ENCODE peak calls at places on chromosome 3, in seven cellular contexts. I is uterus, A is breast epithelium, N is endothelial cell of umbilical vein, V is HCT116, Y is sigmoid colon, O is ovary. H is an unnamed sample.

GRCh38 chr3:122858373-122858772 is 63.5 kb downstream of the SLC49A4 start:
- DNase-seq in I (no peak), A (no peak), N (peak; percentile 45), V (peak; percentile 15), Y (no peak), O (no peak), H (no peak)

GRCh38 chr3:126100216-126100615 is 16.3 kb upstream of the SLC41A3 start:
- DNase-seq in I (no peak), A (no peak), N (no peak), V (no peak), Y (peak; percentile 39), O (no peak), H (peak; percentile 86)

GRCh38 chr3:129558772-129559564 is 16.0 kb downstream of the H1-8 start:
- DNase-seq in I (no peak), A (no peak), N (peak; percentile 52), V (no peak), Y (no peak), O (no peak), H (no peak)

GRCh38 chr3:132008841-132009638 is 25.8 kb downstream of the CPNE4 start:
- DNase-seq in I (no peak), A (no peak), N (no peak), V (no peak), Y (no peak), O (no peak), H (no peak)

GRCh38 chr3:23880703-23881339 is 36.0 kb downstream of the NKIRAS1 start:
- DNase-seq in I (no peak), A (no peak), N (peak; percentile 74), V (no peak), Y (no peak), O (no peak), H (no peak)

GRCh38 chr3:171013822-171014748 is 12.4 kb downstream of the SLC2A2 start:
- DNase-seq in I (no peak), A (no peak), N (no peak), V (no peak), Y (no peak), O (no peak), H (no peak)

GRCh38 chr3:10798600-10799367 is 17.2 kb upstream of the SLC6A11 start:
- DNase-seq in I (no peak), A (no peak), N (no peak), V (no peak), Y (no peak), O (no peak), H (peak; percentile 86)

GRCh38 chr3:114155370-114155821 is 23.5 kb downstream of the DRD3 start:
- DNase-seq in I (no peak), A (no peak), N (peak; percentile 41), V (peak; percentile 34), Y (no peak), O (no peak), H (peak; percentile 75)

GRCh38 chr3:150248116-150248864 is 159.8 kb upstream of the TSC22D2 start:
- DNase-seq in I (peak; percentile 36), A (no peak), N (no peak), V (no peak), Y (no peak), O (no peak), H (no peak)

GRCh38 chr3:104578558-104578957 is 788.2 kb upstream of the ALCAM start:
- DNase-seq in I (no peak), A (no peak), N (no peak), V (no peak), Y (no peak), O (no peak), H (no peak)

GRCh38 chr3:197088370-197088769 is 58.8 kb upstream of the MELTF start:
- DNase-seq in I (no peak), A (no peak), N (peak; percentile 12), V (no peak), Y (no peak), O (no peak), H (no peak)

GRCh38 chr3:67529337-67529736 is 125.1 kb downstream of the SUCLG2 start:
- DNase-seq in I (no peak), A (no peak), N (no peak), V (no peak), Y (no peak), O (no peak), H (no peak)

GRCh38 chr3:25460751-25461150 is 32.7 kb downstream of the RARB start:
- DNase-seq in I (no peak), A (no peak), N (peak; percentile 84), V (no peak), Y (no peak), O (no peak), H (no peak)

GRCh38 chr3:121992601-121993560 is 29.2 kb downstream of the ILDR1 start:
- DNase-seq in I (no peak), A (no peak), N (no peak), V (no peak), Y (no peak), O (no peak), H (peak; percentile 77)

GRCh38 chr3:55868347-55868746 is 381.2 kb upstream of the WNT5A start:
- DNase-seq in I (no peak), A (no peak), N (no peak), V (no peak), Y (no peak), O (no peak), H (peak; percentile 21)

GRCh38 chr3:32374788-32375595 is 16.7 kb upstream of the CMTM7 start:
- DNase-seq in I (peak; percentile 22), A (no peak), N (peak; percentile 80), V (peak; percentile 63), Y (peak; percentile 72), O (peak; percentile 32), H (no peak)

GRCh38 chr3:52779011-52779410 is 1.6 kb downstream of the ITIH1 start:
- DNase-seq in I (no peak), A (no peak), N (no peak), V (no peak), Y (peak; percentile 34), O (no peak), H (no peak)

GRCh38 chr3:54427951-54428871 is 305.9 kb downstream of the CACNA2D3 start:
- DNase-seq in I (peak; percentile 47), A (no peak), N (peak; percentile 41), V (peak; percentile 36), Y (peak; percentile 72), O (peak; percentile 57), H (no peak)

GRCh38 chr3:110711851-110712396 is 359.7 kb upstream of the NECTIN3 start:
- DNase-seq in I (no peak), A (no peak), N (no peak), V (no peak), Y (no peak), O (no peak), H (no peak)

GRCh38 chr3:143002083-143002712 is 828 bp downstream of the U2SURP start:
- DNase-seq in I (no peak), A (no peak), N (peak; percentile 57), V (no peak), Y (no peak), O (no peak), H (no peak)

GRCh38 chr3:142999881-143000280 is 1.5 kb upstream of the U2SURP start:
- DNase-seq in I (no peak), A (no peak), N (no peak), V (no peak), Y (no peak), O (no peak), H (no peak)

GRCh38 chr3:143000525-143000924 is 845 bp upstream of the U2SURP start:
- DNase-seq in I (no peak), A (no peak), N (no peak), V (no peak), Y (no peak), O (no peak), H (no peak)

GRCh38 chr3:143001369-143002082 is at the start of gene U2SURP:
- DNase-seq in I (peak; percentile 96), A (peak; percentile 93), N (peak; percentile 98), V (peak; percentile 97), Y (peak; percentile 98), O (peak; percentile 95), H (peak; percentile 98)

GRCh38 chr3:143001034-143001368 is 369 bp upstream of the U2SURP start:
- DNase-seq in I (no peak), A (peak; percentile 58), N (no peak), V (no peak), Y (no peak), O (no peak), H (peak; percentile 93)
- TF ChIP-seq POLR2A in I (no peak), A (no peak), N (no peak), V (peak; percentile 56), Y (no peak), O (no peak), H (no peak)

DNA sequence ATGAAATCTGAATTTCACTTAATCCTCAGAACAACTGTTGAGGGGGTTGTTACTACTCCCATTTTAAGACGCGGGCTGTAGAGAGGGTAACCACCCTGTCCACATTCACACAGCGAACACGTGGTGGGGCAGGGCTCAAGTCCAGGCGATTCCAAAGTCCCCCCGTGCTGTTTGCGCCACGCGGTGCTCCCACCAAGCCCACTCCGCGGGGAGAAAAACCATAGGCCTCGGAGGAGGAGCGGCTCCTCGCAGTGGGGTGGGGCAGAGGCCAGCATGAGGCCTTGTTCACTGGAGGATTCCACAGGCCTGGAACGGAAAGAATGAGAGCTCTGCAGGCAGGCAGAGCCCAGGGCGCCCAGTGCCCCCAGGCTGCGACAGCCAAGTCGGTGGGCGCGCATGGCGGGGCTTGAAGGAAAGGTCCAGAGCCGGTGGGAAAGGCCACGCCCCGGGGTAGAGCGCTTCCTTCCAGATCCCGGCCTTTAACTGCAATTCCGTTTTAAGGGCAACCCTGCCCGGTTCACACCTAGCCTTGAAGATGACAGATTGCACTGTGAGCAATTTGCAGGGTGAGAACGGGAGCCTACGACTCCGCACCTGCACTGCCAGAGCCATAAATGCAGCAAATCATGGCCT is 161.8 kb upstream of the TBL1XR1 start:
- DNase-seq in I (peak; percentile 32), A (no peak), N (peak; percentile 55), V (peak; percentile 44), Y (peak; percentile 75), O (peak; percentile 62), H (no peak)
- TF ChIP-seq POLR2A in I (no peak), A (no peak), N (no peak), V (no peak), Y (no peak), O (no peak), H (no peak)

GRCh38 chr3:50340404-50341329 is at the start of gene RASSF1:
- DNase-seq in I (peak; percentile 80), A (no peak), N (no peak), V (no peak), Y (peak; percentile 92), O (peak; percentile 69), H (no peak)
- TF ChIP-seq POLR2A in I (peak; percentile 79), A (no peak), N (peak; percentile 41), V (peak; percentile 81), Y (peak; percentile 43), O (peak; percentile 53), H (peak; percentile 33)

GRCh38 chr3:50290116-50290745 is 2.0 kb downstream of the IFRD2 start:
- DNase-seq in I (no peak), A (no peak), N (no peak), V (no peak), Y (peak; percentile 66), O (peak; percentile 66), H (no peak)

GRCh38 chr3:50289130-50289529 is 3.1 kb downstream of the IFRD2 start:
- DNase-seq in I (no peak), A (no peak), N (no peak), V (no peak), Y (peak; percentile 63), O (no peak), H (no peak)

GRCh38 chr3:50288387-50289007 is 3.7 kb downstream of the IFRD2 start:
- DNase-seq in I (no peak), A (no peak), N (no peak), V (no peak), Y (no peak), O (no peak), H (no peak)

GRCh38 chr3:50287262-50287661 is 5.0 kb downstream of the IFRD2 start:
- DNase-seq in I (no peak), A (no peak), N (no peak), V (no peak), Y (no peak), O (no peak), H (no peak)

GRCh38 chr3:50286322-50287227 is 5.7 kb downstream of the IFRD2 start:
- DNase-seq in I (no peak), A (no peak), N (no peak), V (no peak), Y (no peak), O (no peak), H (no peak)
- TF ChIP-seq POLR2A in I (no peak), A (no peak), N (no peak), V (no peak), Y (no peak), O (no peak), H (no peak)

H was measured in esophagus muscularis mucosa.